ENCODE peak calls at places on chromosomes 16 and 17, in five cellular contexts. J is astrocyte of the spinal cord, M is nephron progenitor cell, A is IMR-90, G is HCT116. R is an unnamed sample.
A peak's percentile ranks its signal among the peaks of the same experiment; 100 is the strongest.

GRCh38 chr16:11101283-11101682 is 154.7 kb downstream of the SOCS1 start:
- DNase-seq in J (no peak), M (no peak), A (no peak), G (no peak), R (no peak)

GRCh38 chr17:77247048-77247541 is 106.3 kb downstream of the SEC14L1 start:
- DNase-seq in J (peak; percentile 65), M (peak; percentile 98), A (peak; percentile 59), G (peak; percentile 60), R (peak; percentile 57)

GRCh38 chr17:67032985-67033384 is 11.4 kb upstream of the CACNG1 start:
- DNase-seq in J (no peak), M (no peak), A (no peak), G (no peak), R (no peak)

GRCh38 chr17:36641877-36642845 is 40.8 kb downstream of the MRM1 start:
- DNase-seq in J (no peak), M (peak; percentile 72), A (no peak), G (no peak), R (no peak)

GRCh38 chr17:68437979-68438877 is 19.1 kb downstream of the WIPI1 start:
- DNase-seq in J (peak; percentile 16), M (no peak), A (peak; percentile 47), G (no peak), R (no peak)

GRCh38 chr17:40541873-40542561 is 23.3 kb downstream of the CCR7 start:
- DNase-seq in J (no peak), M (no peak), A (no peak), G (no peak), R (no peak)

GRCh38 chr16:22681881-22682291 is 132.1 kb upstream of the HS3ST2 start:
- DNase-seq in J (no peak), M (no peak), A (no peak), G (no peak), R (no peak)

GRCh38 chr17:59154721-59155438 is at the start of gene SKA2:
- DNase-seq in J (no peak), M (peak; percentile 94), A (no peak), G (no peak), R (no peak)

GRCh38 chr17:54813896-54814295 is 86.8 kb upstream of the TOM1L1 start:
- DNase-seq in J (no peak), M (no peak), A (no peak), G (peak; percentile 7), R (peak; percentile 9)

GRCh38 chr17:42881768-42882565 is 18.6 kb upstream of the G6PC1 start:
- DNase-seq in J (no peak), M (no peak), A (no peak), G (no peak), R (no peak)

GRCh38 chr16:47043200-47043599 is 69.7 kb upstream of the DNAJA2 start:
- DNase-seq in J (no peak), M (no peak), A (no peak), G (no peak), R (no peak)

GRCh38 chr17:69500911-69501429 is 86.5 kb downstream of the MAP2K6 start:
- DNase-seq in J (no peak), M (no peak), A (no peak), G (no peak), R (no peak)

GRCh38 chr16:30875881-30876791 is 17.7 kb downstream of the BCL7C start:
- DNase-seq in J (no peak), M (no peak), A (peak; percentile 26), G (no peak), R (peak; percentile 34)

GRCh38 chr16:69619514-69619913 is 53.7 kb downstream of the NFAT5 start:
- DNase-seq in J (no peak), M (no peak), A (no peak), G (no peak), R (no peak)

GRCh38 chr17:82282239-82283207 is 9.0 kb upstream of the CSNK1D start:
- DNase-seq in J (no peak), M (no peak), A (no peak), G (no peak), R (peak; percentile 52)

GRCh38 chr16:17343028-17343427 is 127.7 kb downstream of the XYLT1 start:
- DNase-seq in J (no peak), M (no peak), A (no peak), G (no peak), R (no peak)

GRCh38 chr16:17343729-17344128 is 127.0 kb downstream of the XYLT1 start:
- DNase-seq in J (no peak), M (no peak), A (no peak), G (no peak), R (no peak)

GRCh38 chr16:17340804-17341203 is 130.0 kb downstream of the XYLT1 start:
- DNase-seq in J (no peak), M (no peak), A (no peak), G (no peak), R (no peak)

GRCh38 chr16:17339764-17340541 is 130.8 kb downstream of the XYLT1 start:
- DNase-seq in J (no peak), M (no peak), A (peak; percentile 46), G (no peak), R (peak; percentile 10)

DNA sequence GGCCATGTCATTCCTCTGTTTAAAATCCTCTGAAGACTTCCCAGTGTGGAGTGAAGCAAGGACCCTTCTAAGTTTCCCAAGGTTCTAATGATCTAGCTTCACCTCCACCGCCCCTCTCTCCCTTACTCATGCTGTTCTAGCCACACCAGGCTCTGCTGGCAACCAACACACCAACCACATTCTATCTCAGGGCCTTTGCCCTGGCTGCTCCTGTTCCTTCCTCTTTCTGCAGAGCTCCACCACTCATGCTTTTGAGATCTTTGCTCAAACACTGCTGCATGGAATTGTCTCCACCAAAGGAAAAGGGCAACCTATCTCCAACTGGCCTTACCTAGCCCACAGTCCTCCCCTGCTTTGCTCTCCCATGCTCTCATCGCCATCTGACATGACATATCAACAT is 128.7 kb downstream of the XYLT1 start:
- DNase-seq in J (no peak), M (no peak), A (no peak), G (no peak), R (no peak)
- TF ChIP-seq CTCF in J (no peak), M (no peak), A (no peak), G (no peak), R (no peak)

GRCh38 chr16:1780677-1781072 is 1.7 kb downstream of the SPSB3 start:
- DNase-seq in J (no peak), M (no peak), A (no peak), G (no peak), R (no peak)

GRCh38 chr16:1779741-1780676 is 2.4 kb downstream of the SPSB3 start:
- DNase-seq in J (no peak), M (no peak), A (no peak), G (no peak), R (no peak)

GRCh38 chr16:1781254-1781653 is 1.1 kb downstream of the SPSB3 start:
- DNase-seq in J (no peak), M (peak; percentile 1), A (no peak), G (no peak), R (no peak)

GRCh38 chr16:1782408-1783247 is at the start of the genes NUBP2 and SPSB3:
- DNase-seq in J (peak; percentile 100), M (peak; percentile 97), A (peak; percentile 100), G (peak; percentile 100), R (peak; percentile 100)

GRCh38 chr16:1781758-1782407 is 488 bp downstream of the SPSB3 start:
- DNase-seq in J (no peak), M (peak; percentile 61), A (peak; percentile 6), G (no peak), R (peak; percentile 40)
- TF ChIP-seq CTCF in J (no peak), M (no peak), A (peak; percentile 5), G (no peak), R (peak; percentile 25)

GRCh38 chr17:47085736-47086135 is 103.4 kb downstream of the CDC27 start:
- DNase-seq in J (no peak), M (no peak), A (no peak), G (no peak), R (no peak)

GRCh38 chr17:47087093-47087492 is 102.0 kb downstream of the CDC27 start:
- DNase-seq in J (no peak), M (no peak), A (no peak), G (no peak), R (no peak)
- TF ChIP-seq CTCF in J (no peak), M (no peak), A (no peak), G (no peak), R (no peak)

DNA sequence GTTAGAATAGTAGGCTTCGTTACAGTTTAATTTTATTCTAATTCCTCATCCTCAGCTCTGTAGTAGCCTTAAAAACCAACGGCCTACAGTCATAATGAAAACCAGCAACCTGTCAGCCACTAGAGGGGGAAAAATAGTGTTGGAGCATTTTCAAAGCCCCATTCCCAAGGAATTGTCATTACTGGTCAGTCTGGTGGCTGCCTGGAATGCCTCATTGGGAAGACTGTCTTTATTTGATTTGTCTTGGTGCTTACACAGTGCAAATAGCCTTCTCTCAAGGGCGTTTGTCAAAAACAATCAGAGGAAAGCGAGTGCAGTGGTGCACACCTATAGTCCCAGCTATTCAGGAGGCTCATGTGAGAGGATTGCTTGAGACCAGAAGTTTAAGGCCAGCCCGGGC is 4.7 kb downstream of the LPCAT2 start:
- DNase-seq in J (no peak), M (no peak), A (no peak), G (no peak), R (no peak)
- TF ChIP-seq CTCF in J (peak; percentile 31), M (no peak), A (no peak), G (no peak), R (no peak)

DNA sequence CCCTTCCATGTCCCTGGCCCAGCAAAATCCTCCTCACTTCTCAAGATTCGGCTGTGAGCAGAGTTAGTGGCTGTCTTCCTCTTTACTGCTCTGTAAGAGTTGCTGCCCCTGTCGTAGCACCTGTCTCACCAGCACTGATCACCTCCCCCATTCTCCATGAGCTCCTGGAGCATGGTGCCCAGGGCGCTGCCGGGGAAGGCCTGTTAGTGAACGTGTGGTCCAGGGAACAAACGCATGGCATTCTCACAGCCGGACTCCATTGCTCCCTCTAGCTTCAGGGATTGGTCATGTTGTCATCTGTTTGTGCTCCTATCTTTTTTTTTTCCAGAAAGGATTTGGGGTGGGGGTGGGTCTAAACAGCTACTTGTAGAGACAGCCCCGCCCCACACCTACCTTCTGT is 141.2 kb downstream of the CMIP start:
- DNase-seq in J (no peak), M (no peak), A (no peak), G (peak; percentile 64), R (no peak)
- TF ChIP-seq CTCF in J (peak; percentile 36), M (no peak), A (peak; percentile 20), G (peak; percentile 69), R (peak; percentile 34)

R was measured in epithelial cell of esophagus.